ENCODE peak calls at places on chromosomes 7 and 10, in eight cellular contexts. P, S, R, T, E, O, Y and Q are unnamed samples.

GRCh38 chr10:47285381-47286115 is 14.4 kb upstream of the GDF10 start:
- DNase-seq in P (no peak), S (no peak), R (no peak), T (no peak), E (no peak), O (no peak), Y (no peak), Q (no peak)

GRCh38 chr10:13453896-13454295 is 74.9 kb downstream of the BEND7 start:
- DNase-seq in P (no peak), S (no peak), R (no peak), T (no peak), E (no peak), O (no peak), Y (no peak), Q (no peak)

GRCh38 chr10:113148899-113149298 is 198.9 kb downstream of the TCF7L2 start:
- DNase-seq in P (no peak), S (no peak), R (no peak), T (no peak), E (no peak), O (no peak), Y (no peak), Q (no peak)

GRCh38 chr10:3290550-3290949 is 118.0 kb upstream of the PITRM1 start:
- DNase-seq in P (no peak), S (no peak), R (no peak), T (no peak), E (no peak), O (no peak), Y (no peak), Q (no peak)

GRCh38 chr7:117019786-117020604 is 66.7 kb downstream of the ST7 start:
- DNase-seq in P (peak), S (no peak), R (peak), T (peak), E (peak), O (peak), Y (peak), Q (peak)

GRCh38 chr7:17126413-17127374 is 171.8 kb upstream of the AHR start:
- DNase-seq in P (no peak), S (no peak), R (no peak), T (no peak), E (no peak), O (no peak), Y (no peak), Q (no peak)

GRCh38 chr10:32788359-32788758 is 169.7 kb downstream of the ITGB1 start:
- DNase-seq in P (no peak), S (no peak), R (no peak), T (no peak), E (no peak), O (no peak), Y (no peak), Q (no peak)

GRCh38 chr7:73431041-73431835 is 2.3 kb upstream of the FZD9 start:
- DNase-seq in P (no peak), S (no peak), R (no peak), T (no peak), E (no peak), O (no peak), Y (no peak), Q (no peak)

GRCh38 chr10:53025172-53025651 is 252.6 kb upstream of the MBL2 start:
- DNase-seq in P (no peak), S (no peak), R (peak), T (no peak), E (no peak), O (no peak), Y (peak), Q (peak)

GRCh38 chr10:62021116-62021515 is 119.6 kb downstream of the ARID5B start:
- DNase-seq in P (no peak), S (no peak), R (no peak), T (no peak), E (no peak), O (no peak), Y (no peak), Q (no peak)

GRCh38 chr7:24827589-24827988 is 70.3 kb upstream of the GSDME start:
- DNase-seq in P (no peak), S (peak), R (peak), T (no peak), E (no peak), O (no peak), Y (no peak), Q (no peak)

GRCh38 chr7:94394058-94394398 is 667 bp upstream of the COL1A2 start:
- DNase-seq in P (no peak), S (no peak), R (peak), T (peak), E (peak), O (no peak), Y (peak), Q (peak)

GRCh38 chr7:23713285-23714235 is 3.5 kb downstream of the STK31 start:
- DNase-seq in P (no peak), S (peak), R (peak), T (no peak), E (no peak), O (no peak), Y (peak), Q (peak)

GRCh38 chr10:44395396-44395795 is 10.5 kb upstream of the CXCL12 start:
- DNase-seq in P (no peak), S (no peak), R (no peak), T (peak), E (no peak), O (no peak), Y (no peak), Q (no peak)

GRCh38 chr7:28490831-28491230 is 78.5 kb downstream of the CREB5 start:
- DNase-seq in P (no peak), S (no peak), R (no peak), T (no peak), E (no peak), O (no peak), Y (no peak), Q (no peak)

GRCh38 chr10:7193369-7193768 is 217.5 kb downstream of the SFMBT2 start:
- DNase-seq in P (no peak), S (no peak), R (no peak), T (no peak), E (no peak), O (no peak), Y (no peak), Q (no peak)

GRCh38 chr7:75058406-75058805 is 15.2 kb downstream of the RCC1L start:
- DNase-seq in P (no peak), S (no peak), R (no peak), T (no peak), E (no peak), O (no peak), Y (no peak), Q (no peak)

GRCh38 chr10:94005050-94005449 is 11.3 kb downstream of the PLCE1 start:
- DNase-seq in P (no peak), S (no peak), R (peak), T (no peak), E (no peak), O (no peak), Y (no peak), Q (no peak)

GRCh38 chr7:147432068-147432467 is 1158.5 kb upstream of the C7orf33 start:
- DNase-seq in P (no peak), S (peak), R (peak), T (no peak), E (no peak), O (no peak), Y (peak), Q (no peak)

GRCh38 chr7:110347091-110347490 is 743.8 kb upstream of the LRRN3 start:
- DNase-seq in P (no peak), S (no peak), R (no peak), T (no peak), E (no peak), O (no peak), Y (no peak), Q (no peak)

GRCh38 chr10:79386637-79387465 is 39.6 kb downstream of the PPIF start:
- DNase-seq in P (no peak), S (no peak), R (no peak), T (peak), E (peak), O (peak), Y (peak), Q (no peak)

GRCh38 chr7:672891-673290 is 53.6 kb upstream of the DNAAF5 start:
- DNase-seq in P (no peak), S (no peak), R (no peak), T (no peak), E (no peak), O (no peak), Y (no peak), Q (no peak)

GRCh38 chr7:32428546-32428945 is 61.6 kb downstream of the LSM5 start:
- DNase-seq in P (no peak), S (no peak), R (no peak), T (no peak), E (no peak), O (no peak), Y (no peak), Q (no peak)

GRCh38 chr10:90179696-90180407 is 478.5 kb downstream of the KIF20B start:
- DNase-seq in P (no peak), S (peak), R (peak), T (no peak), E (no peak), O (no peak), Y (peak), Q (peak)

DNA sequence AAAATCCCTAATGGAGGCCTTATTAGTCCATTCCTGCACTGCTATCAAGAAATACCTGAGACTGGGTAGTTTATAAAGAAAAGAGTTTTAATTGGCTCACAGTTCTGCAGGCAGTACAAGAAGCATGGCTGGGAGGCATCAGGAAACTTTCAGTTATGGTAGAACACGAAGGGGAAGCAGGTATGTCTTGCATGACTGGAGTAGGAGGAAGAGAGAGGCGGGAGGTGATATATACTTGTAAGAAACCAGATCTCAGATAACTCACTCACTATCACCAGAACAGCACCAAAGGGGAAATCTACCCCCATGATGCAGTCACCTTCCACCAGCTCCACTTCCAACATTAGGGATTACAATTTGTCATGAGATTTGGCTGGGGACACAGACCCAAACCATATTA is 35.8 kb downstream of the GNAI1 start:
- DNase-seq in P (no peak), S (no peak), R (no peak), T (no peak), E (no peak), O (no peak), Y (no peak), Q (no peak)
- TF ChIP-seq CTCF in P (no peak), S (no peak), R (no peak), T (no peak), E (no peak), O (no peak), Y (no peak), Q (no peak)

DNA sequence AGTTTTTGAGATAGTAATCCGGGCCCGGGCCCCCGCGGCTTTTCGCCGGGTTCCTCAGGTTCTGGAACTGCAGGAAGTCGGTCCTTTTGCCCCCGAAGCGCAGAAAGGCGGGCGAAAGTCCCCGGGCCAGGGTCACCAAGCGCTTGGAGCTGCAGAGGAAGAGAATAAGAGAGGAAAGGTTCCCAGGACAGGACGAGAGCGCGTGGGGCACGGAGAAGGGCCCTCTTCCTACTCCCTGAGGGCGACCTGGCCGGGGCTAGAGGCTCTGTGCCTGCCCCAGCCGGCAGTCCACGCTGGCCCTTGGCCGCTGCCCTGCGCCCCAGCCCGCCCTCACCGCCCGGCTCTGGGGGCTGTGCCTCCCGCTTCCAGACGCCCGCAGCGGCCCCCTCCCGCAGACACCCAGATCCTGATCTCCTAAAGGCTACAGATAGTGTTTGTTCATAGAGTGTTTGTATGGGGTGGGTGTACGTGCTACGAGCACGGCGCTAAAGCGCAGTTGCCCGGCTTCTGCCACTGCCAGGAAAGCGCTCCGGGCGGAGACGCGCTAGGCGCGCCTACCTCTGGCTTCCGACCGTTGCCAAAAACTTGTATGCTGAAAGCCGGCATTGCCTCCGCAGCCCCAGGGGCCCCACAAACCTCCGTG is 3.2 kb downstream of the HPSE2 start:
- DNase-seq in P (no peak), S (no peak), R (no peak), T (no peak), E (no peak), O (no peak), Y (no peak), Q (no peak)
- H3K4me3 ChIP-seq in P (peak), S (no peak), R (no peak), T (no peak), E (no peak), O (peak), Y (no peak), Q (peak)

DNA sequence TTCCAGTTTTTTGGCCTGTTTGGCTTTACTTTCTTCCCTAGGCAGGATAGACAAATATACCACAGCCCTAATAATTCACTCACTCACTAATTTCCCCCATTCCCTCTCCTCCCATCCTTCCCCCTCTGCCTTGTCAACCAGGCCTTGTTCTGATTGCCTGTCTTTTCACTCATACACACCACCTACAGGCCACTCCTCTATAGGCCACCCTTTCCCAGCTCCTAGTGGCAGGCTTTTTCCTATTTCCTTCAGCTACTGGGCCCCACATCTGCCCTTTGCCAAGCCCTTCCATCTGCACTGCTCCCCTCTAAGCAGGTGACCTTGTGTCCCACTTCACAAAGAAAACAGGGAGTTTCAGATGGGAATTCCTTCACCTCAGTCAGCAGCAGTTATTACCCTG is 59.8 kb upstream of the MSRB2 start:
- DNase-seq in P (no peak), S (no peak), R (no peak), T (no peak), E (no peak), O (no peak), Y (no peak), Q (no peak)
- TF ChIP-seq CTCF in P (no peak), S (peak), R (peak), T (no peak), E (no peak), O (peak), Y (peak), Q (peak)

GRCh38 chr7:76294344-76295024 is 8.0 kb upstream of the HSPB1 start:
- DNase-seq in P (peak), S (peak), R (peak), T (peak), E (peak), O (peak), Y (peak), Q (peak)
- H3K4me3 ChIP-seq in P (no peak), S (peak), R (peak), T (peak), E (peak), O (peak), Y (peak), Q (peak)

DNA sequence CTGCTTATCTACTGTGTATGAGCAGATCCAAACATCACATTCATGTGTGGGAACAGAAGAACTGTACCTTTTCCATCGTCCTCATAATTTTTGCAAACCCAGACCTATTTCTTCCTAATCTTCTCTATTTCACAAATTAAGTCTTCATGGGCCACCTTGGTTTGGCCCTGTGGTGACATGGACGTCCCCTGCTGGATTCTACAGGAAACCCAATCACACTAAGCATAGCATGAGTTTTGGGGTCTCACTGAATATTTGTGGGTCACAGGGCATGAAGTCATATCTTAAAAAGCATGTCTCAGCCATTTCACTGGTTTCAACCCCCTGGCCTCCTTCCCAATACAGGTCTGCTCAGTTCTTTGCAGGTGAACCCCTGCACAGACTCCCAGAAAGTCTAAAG is 35.8 kb upstream of the CDCA7L start:
- DNase-seq in P (no peak), S (no peak), R (no peak), T (no peak), E (no peak), O (no peak), Y (no peak), Q (no peak)
- TF ChIP-seq CTCF in P (no peak), S (no peak), R (no peak), T (no peak), E (no peak), O (no peak), Y (no peak), Q (no peak)

GRCh38 chr7:44999245-45000095 is 531 bp upstream of the CCM2 start:
- DNase-seq in P (peak), S (peak), R (peak), T (peak), E (peak), O (peak), Y (peak), Q (peak)

GRCh38 chr7:44995555-44996493 is 4.2 kb upstream of the CCM2 start:
- DNase-seq in P (no peak), S (no peak), R (no peak), T (no peak), E (no peak), O (no peak), Y (no peak), Q (no peak)

GRCh38 chr7:45000096-45001032 is at the start of gene CCM2:
- DNase-seq in P (peak), S (no peak), R (peak), T (peak), E (peak), O (no peak), Y (peak), Q (peak)

GRCh38 chr7:45001138-45001694 is 1.2 kb downstream of the CCM2 start:
- DNase-seq in P (no peak), S (no peak), R (no peak), T (no peak), E (no peak), O (no peak), Y (no peak), Q (no peak)

GRCh38 chr7:44998153-44998871 is 1.7 kb upstream of the CCM2 start:
- DNase-seq in P (no peak), S (no peak), R (no peak), T (no peak), E (no peak), O (no peak), Y (no peak), Q (no peak)
- H3K4me3 ChIP-seq in P (no peak), S (no peak), R (no peak), T (no peak), E (no peak), O (peak), Y (no peak), Q (no peak)